ENCODE peak calls at places on chromosomes 4 and X, in seven cellular contexts. V is pancreas; X is colonic mucosa; E is upper lobe of left lung; Y is CD4-positive, CD25-positive, alpha-beta regulatory T cell; I is uterus; K is tibial nerve. F is an unnamed sample.
A peak's percentile ranks its signal among the peaks of the same experiment; 100 is the strongest.

GRCh38 chrX:18010251-18010650 is 149.2 kb upstream of the RAI2 start:
- DNase-seq in I (no peak), Y (no peak), K (no peak), X (no peak), V (no peak), E (no peak), F (no peak)

GRCh38 chr4:152935661-152936445 is at the start of gene FHDC1:
- DNase-seq in K (no peak), E (peak; percentile 95), V (peak; percentile 83), Y (no peak), X (peak; percentile 86), I (no peak), F (peak; percentile 92)

GRCh38 chrX:38654302-38654701 is 93.0 kb downstream of the TSPAN7 start:
- DNase-seq in E (no peak), K (no peak), Y (no peak), X (no peak), I (no peak), V (no peak), F (no peak)

GRCh38 chr4:138540056-138540800 is 298.1 kb upstream of the SLC7A11 start:
- DNase-seq in K (no peak), I (no peak), E (no peak), Y (no peak), V (no peak), X (no peak), F (no peak)

GRCh38 chr4:134202557-134202956 is 968 bp upstream of the PABPC4L start:
- DNase-seq in V (no peak), I (no peak), E (no peak), Y (no peak), X (no peak), K (no peak), F (peak; percentile 1)

GRCh38 chr4:53043900-53044650 is 182.0 kb downstream of the RASL11B start:
- DNase-seq in V (no peak), Y (no peak), I (no peak), X (no peak), K (no peak), E (no peak), F (no peak)

GRCh38 chr4:40897557-40898203 is 147.9 kb downstream of the NSUN7 start:
- DNase-seq in I (peak; percentile 55), K (no peak), V (peak; percentile 60), E (no peak), Y (peak; percentile 34), X (peak; percentile 68), F (peak; percentile 78)

GRCh38 chrX:32525234-32525633 is 686.1 kb downstream of the DMD start:
- DNase-seq in E (no peak), V (no peak), X (no peak), Y (no peak), K (no peak), I (no peak), F (no peak)

GRCh38 chr4:182207806-182208483 is 35.3 kb upstream of the TENM3 start:
- DNase-seq in V (no peak), I (no peak), K (no peak), E (no peak), X (no peak), Y (no peak), F (no peak)

GRCh38 chr4:123632646-123633045 is 236.1 kb downstream of the SPRY1 start:
- DNase-seq in X (no peak), E (no peak), V (no peak), I (no peak), K (no peak), Y (no peak), F (no peak)

GRCh38 chrX:2402361-2402690 is 98.5 kb downstream of the DHRSX start:
- DNase-seq in K (no peak), I (no peak), E (no peak), X (no peak), Y (no peak), V (no peak), F (no peak)

GRCh38 chr4:169047967-169048366 is 37.9 kb upstream of the CBR4 start:
- DNase-seq in V (no peak), E (no peak), I (no peak), K (no peak), X (no peak), Y (no peak), F (no peak)

GRCh38 chrX:38816158-38816557 is 14.9 kb downstream of the MID1IP1 start:
- DNase-seq in K (no peak), Y (no peak), X (no peak), V (peak; percentile 41), I (no peak), E (no peak), F (no peak)

GRCh38 chr4:151993521-151993920 is 232.7 kb upstream of the GATB start:
- DNase-seq in Y (no peak), X (no peak), E (no peak), I (no peak), V (no peak), K (no peak), F (no peak)

DNA sequence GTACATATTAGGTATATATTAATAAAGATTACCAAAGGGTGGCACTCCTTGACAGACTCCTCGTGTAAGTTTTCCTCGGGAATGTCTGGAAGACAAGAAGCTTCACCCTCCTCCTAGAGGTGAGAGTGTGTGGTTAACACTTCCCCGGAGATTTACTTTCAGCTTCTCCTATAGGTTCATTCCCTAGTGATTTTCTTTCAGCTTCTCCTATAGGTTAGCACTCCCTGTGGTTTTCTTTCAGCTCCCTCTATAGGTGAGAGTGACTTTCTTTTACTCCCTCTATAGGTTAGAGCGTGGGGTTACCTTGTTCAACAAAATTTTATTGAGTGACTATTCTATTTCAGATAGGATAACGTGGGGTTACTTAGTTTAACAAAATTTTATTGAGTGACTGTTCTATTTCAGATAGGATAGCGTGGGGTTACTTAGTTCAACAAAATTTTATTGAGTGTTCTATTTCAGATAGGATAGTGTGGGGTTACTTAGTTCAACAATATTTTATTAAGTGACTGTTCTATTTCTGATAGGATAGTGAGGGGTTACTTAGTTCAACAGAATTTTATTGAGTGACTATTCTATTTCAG is 106.0 kb upstream of the PLAC1 start:
- DNase-seq in Y (peak; percentile 18), E (no peak), K (no peak), I (no peak), X (no peak), V (no peak), F (no peak)
- H3K4me3 ChIP-seq in Y (no peak overlapping the region), E (no peak overlapping the region), K (no peak overlapping the region), I (no peak overlapping the region), X (no peak overlapping the region), V (no peak overlapping the region), F (no peak overlapping the region)

DNA sequence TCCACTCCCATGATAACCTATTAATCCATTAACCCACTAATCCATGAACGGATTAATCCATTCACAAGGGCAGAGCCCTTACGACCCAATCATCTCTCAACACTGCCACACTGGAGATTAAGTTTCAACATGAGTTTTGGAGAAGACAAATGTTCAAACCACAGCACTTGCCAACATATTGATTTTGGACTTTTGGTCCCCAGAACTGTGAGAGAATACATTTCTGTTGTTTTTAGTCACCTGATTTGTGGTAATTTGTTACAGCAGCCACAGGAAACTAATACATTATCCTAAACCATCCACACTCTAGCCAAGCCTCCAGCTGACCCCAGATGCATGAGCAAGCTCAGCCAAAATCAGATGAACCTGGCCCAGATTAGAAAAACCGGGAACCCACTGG is 22.4 kb downstream of the SEC24D start:
- DNase-seq in X (no peak), E (no peak), V (no peak), Y (no peak), I (no peak), K (no peak), F (no peak)
- H3K36me3 ChIP-seq in X (peaks cover 13% of the 10 kb centered on the region), E (peaks cover 58% of the 10 kb centered on the region), V (peaks cover 31% of the 10 kb centered on the region), Y (peaks cover 49% of the 10 kb centered on the region), I (no peaks in the 10 kb centered on the region), K (peaks cover 65% of the 10 kb centered on the region), F (peaks cover 6% of the 10 kb centered on the region)

GRCh38 chrX:4670606-4671005 is 957.2 kb upstream of the PRKX start:
- DNase-seq in V (peak; percentile 4), K (no peak), Y (no peak), I (no peak), X (no peak), E (no peak), F (no peak)

GRCh38 chrX:4675686-4676300 is 962.3 kb upstream of the PRKX start:
- DNase-seq in X (no peak), Y (no peak), V (no peak), I (no peak), K (no peak), E (no peak), F (no peak)

GRCh38 chrX:4668802-4669536 is 955.5 kb upstream of the PRKX start:
- DNase-seq in Y (no peak), X (no peak), I (no peak), V (no peak), E (no peak), K (no peak), F (no peak)

GRCh38 chrX:4674028-4674782 is 960.8 kb upstream of the PRKX start:
- DNase-seq in I (no peak), K (no peak), V (no peak), X (no peak), Y (no peak), E (no peak), F (no peak)

GRCh38 chrX:4671344-4671743 is 957.9 kb upstream of the PRKX start:
- DNase-seq in X (no peak), I (no peak), K (no peak), E (no peak), Y (no peak), V (no peak), F (no peak)
- H3K9me3 ChIP-seq in X (no peaks in the 10 kb centered on the region), I (no peaks in the 10 kb centered on the region), K (no peaks in the 10 kb centered on the region), E (no peaks in the 10 kb centered on the region), Y (peaks cover 5% of the 10 kb centered on the region), V (no peaks in the 10 kb centered on the region), F (no peaks in the 10 kb centered on the region)

GRCh38 chrX:153970398-153971123 is 1.1 kb downstream of the HCFC1 start:
- DNase-seq in Y (peak; percentile 41), E (peak; percentile 82), K (no peak), X (peak; percentile 53), I (peak; percentile 56), V (peak; percentile 43), F (peak; percentile 72)

GRCh38 chrX:153968754-153969124 is 2.9 kb downstream of the HCFC1 start:
- DNase-seq in I (no peak), E (no peak), K (no peak), V (no peak), Y (no peak), X (no peak), F (no peak)

GRCh38 chrX:153969904-153970397 is 1.7 kb downstream of the HCFC1 start:
- DNase-seq in X (no peak), V (no peak), E (peak; percentile 77), K (no peak), Y (no peak), I (peak; percentile 46), F (peak; percentile 70)

GRCh38 chrX:153968255-153968654 is 3.4 kb downstream of the HCFC1 start:
- DNase-seq in V (no peak), K (no peak), Y (no peak), I (no peak), X (no peak), E (no peak), F (no peak)

DNA sequence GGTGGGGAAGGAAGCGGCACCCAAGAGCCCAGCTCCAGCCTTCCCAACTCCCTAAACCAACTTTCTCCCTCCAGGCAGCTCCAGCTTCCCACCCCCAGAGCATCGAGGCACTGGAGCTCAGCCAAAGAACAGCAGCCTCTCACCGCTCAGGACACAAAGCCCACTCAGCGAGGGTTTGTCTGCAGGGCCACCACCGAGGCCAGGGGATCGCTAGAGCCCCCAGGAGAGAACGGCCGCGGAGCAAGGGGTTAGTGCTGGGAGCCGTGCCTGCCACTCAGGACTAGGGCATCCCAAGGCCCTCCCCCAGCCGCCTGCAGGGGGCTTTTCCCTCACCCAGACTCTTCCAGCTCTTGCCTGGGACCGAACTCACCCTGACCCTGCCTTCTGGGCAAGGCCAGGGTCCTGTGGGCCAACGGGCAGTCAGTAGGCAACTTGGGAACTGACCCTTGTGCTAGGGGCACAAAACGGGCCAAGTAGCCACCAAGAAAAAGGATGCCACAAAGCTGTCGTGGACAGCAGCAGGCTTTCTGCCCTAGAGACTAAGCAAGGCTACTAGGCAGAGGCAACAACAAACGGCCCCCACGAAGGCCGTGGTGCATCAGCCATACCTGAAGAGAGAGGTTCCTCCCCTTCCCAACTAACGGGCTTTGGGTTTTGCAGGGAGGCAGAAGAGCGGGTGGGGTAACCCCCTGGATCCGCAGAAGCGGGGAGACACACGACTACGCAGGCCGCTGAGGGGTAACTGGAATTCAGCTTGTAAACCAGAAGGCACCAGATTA is 2.3 kb downstream of the HCFC1 start:
- DNase-seq in X (no peak), E (no peak), I (no peak), Y (no peak), K (no peak), V (no peak), F (no peak)
- H3K4me3 ChIP-seq in X (peak overlapping the region; percentile 48), E (peak overlapping the region; percentile 90), I (peak overlapping the region; percentile 52), Y (peak overlapping the region; percentile 73), K (peak overlapping the region; percentile 95), V (peak overlapping the region; percentile 66), F (no peak overlapping the region)

F was measured in mucosa of descending colon.